ENCODE peak calls at places on chromosomes 1 and 21, in four cellular contexts. D is HCT116, T is H1, P is endothelial cell of umbilical vein. L is an unnamed sample.

GRCh38 chr1:166882893-166883292 is 6.8 kb upstream of the TADA1 start:
- DNase-seq in D (no peak), T (no peak), P (no peak), L (no peak)

GRCh38 chr21:19463966-19464365 is 1060.4 kb upstream of the TMPRSS15 start:
- DNase-seq in D (no peak), T (no peak), P (no peak), L (no peak)

GRCh38 chr1:17215545-17215890 is 10.6 kb downstream of the PADI1 start:
- DNase-seq in D (no peak), T (no peak), P (no peak), L (no peak)

GRCh38 chr1:147641291-147641690 is 29.0 kb downstream of the ACP6 start:
- DNase-seq in D (no peak), T (no peak), P (no peak), L (no peak)

GRCh38 chr1:205920159-205920558 is 23.1 kb downstream of the SLC26A9 start:
- DNase-seq in D (no peak), T (no peak), P (peak), L (no peak)

GRCh38 chr1:21865943-21866628 is 54.0 kb downstream of the LDLRAD2 start:
- DNase-seq in D (no peak), T (peak), P (no peak), L (no peak)

GRCh38 chr1:10509823-10510509 is 35.2 kb downstream of the PEX14 start:
- DNase-seq in D (no peak), T (no peak), P (no peak), L (no peak)

GRCh38 chr1:208235983-208236761 is 8.0 kb downstream of the PLXNA2 start:
- DNase-seq in D (no peak), T (no peak), P (peak), L (no peak)

GRCh38 chr1:15046487-15047165 is 106.9 kb upstream of the TMEM51 start:
- DNase-seq in D (peak), T (peak), P (peak), L (peak)

GRCh38 chr1:26627959-26628358 is 67.9 kb upstream of the ARID1A start:
- DNase-seq in D (no peak), T (no peak), P (no peak), L (peak)

GRCh38 chr1:30450148-30450817 is 273.1 kb downstream of the MATN1 start:
- DNase-seq in D (no peak), T (no peak), P (no peak), L (no peak)

GRCh38 chr1:151989131-151989868 is 4.4 kb downstream of the S100A10 start:
- DNase-seq in D (no peak), T (no peak), P (peak), L (no peak)
- H3K4me3 ChIP-seq in D (peak), T (no peak), P (no peak), L (no peak)

GRCh38 chr1:168498159-168498609 is 45.6 kb downstream of the XCL2 start:
- DNase-seq in D (no peak), T (no peak), P (no peak), L (no peak)
- TF ChIP-seq POLR2AphosphoS5 in D (no peak), T (no peak), P (no peak), L (no peak)

DNA sequence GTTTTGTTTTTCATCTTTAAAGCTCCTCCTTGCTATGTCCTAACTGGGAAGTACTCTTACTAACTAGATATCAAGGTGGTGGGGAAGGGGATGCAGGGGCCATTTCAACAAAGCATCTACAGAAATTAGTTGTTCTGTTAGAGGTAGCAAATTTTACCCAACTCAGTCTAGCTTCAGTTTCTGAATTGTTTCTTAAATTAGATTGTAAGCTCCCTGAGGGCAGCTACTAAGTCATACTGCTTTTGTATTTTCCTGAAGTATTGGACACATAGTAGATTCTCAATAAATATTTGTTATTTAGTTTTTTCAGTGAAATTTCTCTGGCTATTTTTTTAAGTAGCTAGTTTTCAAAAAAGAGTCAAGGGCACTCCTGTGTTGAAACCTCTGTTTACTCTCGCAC is 1.8 kb downstream of the UBAP2L start:
- DNase-seq in D (no peak), T (no peak), P (no peak), L (no peak)
- H3K4me3 ChIP-seq in D (peak), T (no peak), P (no peak), L (peak)

GRCh38 chr1:43241352-43241953 is 28.3 kb upstream of the TMEM125 start:
- DNase-seq in D (no peak), T (no peak), P (no peak), L (no peak)
- TF ChIP-seq POLR2AphosphoS5 in D (no peak), T (no peak), P (no peak), L (no peak)

GRCh38 chr1:173409613-173410012 is 67.5 kb upstream of the PRDX6 start:
- DNase-seq in D (no peak), T (no peak), P (peak), L (peak)
- H3K4me3 ChIP-seq in D (no peak), T (no peak), P (no peak), L (no peak)

DNA sequence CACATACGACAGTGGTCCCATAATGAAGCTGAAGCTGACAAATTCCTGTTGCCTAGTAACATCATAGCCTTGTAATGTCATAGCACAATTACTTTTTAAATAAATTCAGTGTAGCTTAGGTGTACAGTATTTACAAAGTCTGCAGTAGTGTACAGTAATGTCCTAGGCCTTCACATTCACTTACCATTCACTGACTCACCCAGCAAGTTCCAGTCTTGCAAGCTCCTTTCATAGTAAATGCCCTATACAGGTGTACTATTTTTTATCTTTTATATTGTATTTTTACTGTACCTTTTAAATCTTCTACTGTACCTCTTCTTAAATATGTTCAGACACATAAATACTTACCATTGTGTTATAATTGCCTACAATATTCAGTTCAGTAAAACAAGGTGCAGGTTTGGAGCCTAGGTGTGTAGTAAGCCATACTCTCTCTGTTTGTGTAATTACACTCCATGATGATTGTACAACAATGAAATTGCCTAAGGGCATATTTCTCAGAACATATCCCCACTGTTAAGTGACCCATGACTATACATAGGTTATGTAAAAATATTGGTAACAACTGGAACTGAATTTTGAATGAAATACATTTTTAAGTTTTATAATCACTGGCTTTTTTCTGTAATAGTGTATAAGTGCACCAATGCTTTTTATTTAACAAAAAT is 33.5 kb upstream of the ADAM30 start:
- DNase-seq in D (no peak), T (no peak), P (no peak), L (no peak)
- TF ChIP-seq POLR2AphosphoS5 in D (no peak), T (no peak), P (no peak), L (no peak)

GRCh38 chr1:197672347-197672746 is 102.9 kb downstream of the DENND1B start:
- DNase-seq in D (no peak), T (no peak), P (no peak), L (no peak)

GRCh38 chr1:197674286-197674685 is 101.0 kb downstream of the DENND1B start:
- DNase-seq in D (no peak), T (peak), P (no peak), L (no peak)

GRCh38 chr1:197677752-197678295 is 97.5 kb downstream of the DENND1B start:
- DNase-seq in D (no peak), T (no peak), P (no peak), L (no peak)

GRCh38 chr1:197677313-197677712 is 98.0 kb downstream of the DENND1B start:
- DNase-seq in D (no peak), T (no peak), P (no peak), L (no peak)

GRCh38 chr1:197675475-197676324 is 99.6 kb downstream of the DENND1B start:
- DNase-seq in D (no peak), T (no peak), P (no peak), L (peak)
- H3K4me3 ChIP-seq in D (no peak), T (no peak), P (no peak), L (no peak)

GRCh38 chr1:230705289-230706019 is 8.5 kb downstream of the AGT start:
- DNase-seq in D (no peak), T (no peak), P (no peak), L (no peak)
- TF ChIP-seq POLR2AphosphoS5 in D (no peak), T (no peak), P (no peak), L (no peak)

GRCh38 chr21:36069713-36070573 is at the start of gene CBR1:
- DNase-seq in D (no peak), T (peak), P (peak), L (peak)

GRCh38 chr21:36065497-36066036 is 4.3 kb upstream of the CBR1 start:
- DNase-seq in D (no peak), T (no peak), P (peak), L (peak)

GRCh38 chr21:36072453-36073167 is 2.8 kb downstream of the CBR1 start:
- DNase-seq in D (no peak), T (no peak), P (no peak), L (no peak)

GRCh38 chr21:36070999-36071398 is 1.2 kb downstream of the CBR1 start:
- DNase-seq in D (no peak), T (no peak), P (no peak), L (no peak)

GRCh38 chr21:36068748-36069398 is 951 bp upstream of the CBR1 start:
- DNase-seq in D (no peak), T (no peak), P (no peak), L (no peak)
- H3K4me3 ChIP-seq in D (no peak), T (no peak), P (no peak), L (no peak)

GRCh38 chr1:156295391-156295947 is at the start of gene GLMP:
- DNase-seq in D (peak), T (no peak), P (peak), L (peak)
- TF ChIP-seq POLR2AphosphoS5 in D (peak), T (no peak), P (peak), L (peak)